ENCODE peak calls at places on chromosomes 4 and X, in ten cellular contexts. Z, P, R, A, O, W, F, G, I and J are unnamed samples.

GRCh38 chrX:46268429-46268828 is 276.8 kb downstream of the ZNF674 start:
- DNase-seq in Z (no peak), P (no peak), R (no peak), A (peak), O (no peak), W (peak), F (no peak), G (no peak), I (peak), J (peak)

GRCh38 chr4:40912455-40913055 is 162.8 kb downstream of the NSUN7 start:
- DNase-seq in Z (no peak), P (no peak), R (no peak), A (peak), O (no peak), W (no peak), F (peak), G (no peak), I (no peak), J (peak)

GRCh38 chr4:109009909-109010308 is 247.1 kb upstream of the ETNPPL start:
- DNase-seq in Z (no peak), P (no peak), R (no peak), A (peak), O (no peak), W (peak), F (peak), G (peak), I (no peak), J (peak)

GRCh38 chrX:100368167-100368566 is 41.9 kb downstream of the PCDH19 start:
- DNase-seq in Z (peak), P (no peak), R (no peak), A (peak), O (no peak), W (peak), F (peak), G (no peak), I (peak), J (no peak)

GRCh38 chr4:14143892-14144291 is 516.4 kb upstream of the BOD1L1 start:
- DNase-seq in Z (no peak), P (no peak), R (no peak), A (no peak), O (no peak), W (peak), F (peak), G (no peak), I (no peak), J (no peak)

GRCh38 chr4:142449771-142450373 is 396.2 kb downstream of the INPP4B start:
- DNase-seq in Z (no peak), P (no peak), R (no peak), A (no peak), O (no peak), W (no peak), F (no peak), G (no peak), I (no peak), J (no peak)

GRCh38 chrX:40938418-40938817 is 146.8 kb upstream of the USP9X start:
- DNase-seq in Z (no peak), P (no peak), R (no peak), A (peak), O (no peak), W (peak), F (peak), G (no peak), I (no peak), J (peak)

GRCh38 chr4:44120646-44121045 is 328.0 kb downstream of the KCTD8 start:
- DNase-seq in Z (no peak), P (no peak), R (no peak), A (no peak), O (no peak), W (no peak), F (no peak), G (no peak), I (no peak), J (no peak)

GRCh38 chr4:15322016-15322415 is 105.8 kb upstream of the C1QTNF7 start:
- DNase-seq in Z (no peak), P (no peak), R (no peak), A (no peak), O (no peak), W (no peak), F (no peak), G (no peak), I (no peak), J (no peak)

GRCh38 chr4:57110635-57111546 is 706 bp upstream of the IGFBP7 start:
- DNase-seq in Z (peak), P (peak), R (no peak), A (peak), O (peak), W (peak), F (peak), G (no peak), I (peak), J (peak)

GRCh38 chrX:14032383-14032782 is 2.7 kb upstream of the GEMIN8 start:
- DNase-seq in Z (peak), P (no peak), R (peak), A (peak), O (no peak), W (peak), F (peak), G (no peak), I (peak), J (peak)

GRCh38 chr4:43564107-43564506 is 671.6 kb downstream of the GRXCR1 start:
- DNase-seq in Z (no peak), P (no peak), R (no peak), A (no peak), O (no peak), W (no peak), F (no peak), G (no peak), I (no peak), J (no peak)

GRCh38 chrX:41720125-41720780 is 3.7 kb upstream of the GPR82 start:
- DNase-seq in Z (no peak), P (no peak), R (no peak), A (no peak), O (no peak), W (peak), F (peak), G (no peak), I (peak), J (peak)

GRCh38 chrX:112642349-112642748 is 37.4 kb downstream of the LHFPL1 start:
- DNase-seq in Z (peak), P (no peak), R (no peak), A (peak), O (no peak), W (peak), F (peak), G (peak), I (peak), J (peak)

GRCh38 chrX:40108084-40108958 is 10.6 kb upstream of the BCOR start:
- DNase-seq in Z (peak), P (peak), R (no peak), A (peak), O (peak), W (peak), F (no peak), G (no peak), I (no peak), J (no peak)

GRCh38 chr4:797066-797465 is 28.9 kb downstream of the CPLX1 start:
- DNase-seq in Z (no peak), P (no peak), R (no peak), A (no peak), O (no peak), W (no peak), F (no peak), G (no peak), I (no peak), J (no peak)

GRCh38 chr4:113382704-113383103 is 333.3 kb downstream of the ANK2 start:
- DNase-seq in Z (no peak), P (no peak), R (no peak), A (peak), O (no peak), W (peak), F (no peak), G (no peak), I (no peak), J (no peak)

GRCh38 chrX:31423575-31424284 is 351.9 kb upstream of the FTHL17 start:
- DNase-seq in Z (peak), P (no peak), R (no peak), A (peak), O (no peak), W (peak), F (peak), G (peak), I (peak), J (peak)

GRCh38 chrX:50386520-50386919 is 84.1 kb downstream of the DGKK start:
- DNase-seq in Z (no peak), P (no peak), R (no peak), A (no peak), O (no peak), W (no peak), F (no peak), G (no peak), I (no peak), J (no peak)

GRCh38 chr4:101232074-101232776 is 115.1 kb downstream of the PPP3CA start:
- DNase-seq in Z (no peak), P (no peak), R (no peak), A (peak), O (peak), W (peak), F (peak), G (no peak), I (no peak), J (peak)

GRCh38 chr4:84632092-84632491 is 49.2 kb downstream of the CDS1 start:
- DNase-seq in Z (no peak), P (no peak), R (no peak), A (peak), O (no peak), W (peak), F (peak), G (no peak), I (no peak), J (no peak)

GRCh38 chr4:135718019-135718418 is 1516.4 kb upstream of the PABPC4L start:
- DNase-seq in Z (no peak), P (no peak), R (no peak), A (peak), O (no peak), W (no peak), F (peak), G (no peak), I (no peak), J (peak)
- TF ChIP-seq CTCF in Z (no peak), P (no peak), R (no peak), A (no peak), O (no peak), W (no peak), F (no peak), G (no peak), I (no peak), J (peak)

GRCh38 chr4:37890501-37891220 is at the start of gene TBC1D1:
- DNase-seq in Z (peak), P (peak), R (no peak), A (no peak), O (peak), W (no peak), F (no peak), G (no peak), I (peak), J (no peak)
- TF ChIP-seq CTCF in Z (no peak), P (no peak), R (no peak), A (no peak), O (peak), W (no peak), F (no peak), G (no peak), I (no peak), J (no peak)

DNA sequence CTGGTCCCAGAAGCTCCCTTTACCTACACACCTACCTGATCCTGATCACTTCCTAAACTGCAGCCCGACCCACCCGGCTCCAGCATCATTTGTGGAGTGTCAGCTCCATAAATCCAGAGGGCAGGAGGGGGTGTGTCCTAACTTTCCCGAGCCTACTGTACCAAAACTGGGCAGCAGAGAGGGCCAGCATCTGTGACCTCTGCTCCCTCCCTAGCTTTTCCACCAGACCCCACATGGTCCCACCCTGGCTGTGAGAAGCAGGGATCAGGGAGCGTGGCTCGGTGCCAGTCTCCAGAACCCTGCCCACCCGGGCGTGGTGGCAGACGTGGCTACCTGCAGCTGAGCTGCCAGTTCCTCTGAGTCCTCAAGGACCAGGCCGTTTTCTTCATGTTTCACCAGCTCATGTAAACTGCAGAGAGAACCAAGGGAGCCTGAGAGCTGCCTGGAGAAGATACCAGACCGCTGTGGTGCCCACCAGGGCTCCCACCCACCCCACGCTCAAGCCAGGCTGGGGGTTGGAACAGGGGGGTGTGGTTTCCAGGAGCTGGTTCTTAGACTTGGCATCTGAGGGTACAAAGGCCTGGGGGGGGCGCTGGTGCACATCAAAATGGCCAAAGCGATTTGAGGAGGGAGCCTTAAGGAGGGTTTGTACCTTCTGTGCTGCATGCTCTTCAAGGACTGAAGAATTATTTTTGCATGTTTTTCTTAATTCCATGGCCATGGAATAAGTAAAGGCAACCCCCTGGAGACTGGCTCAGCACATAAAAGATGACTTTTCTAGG is 76.7 kb upstream of the DRD5 start:
- DNase-seq in Z (peak), P (no peak), R (no peak), A (no peak), O (no peak), W (no peak), F (no peak), G (no peak), I (no peak), J (no peak)
- TF ChIP-seq CTCF in Z (no peak), P (no peak), R (no peak), A (no peak), O (no peak), W (no peak), F (no peak), G (no peak), I (no peak), J (no peak)

DNA sequence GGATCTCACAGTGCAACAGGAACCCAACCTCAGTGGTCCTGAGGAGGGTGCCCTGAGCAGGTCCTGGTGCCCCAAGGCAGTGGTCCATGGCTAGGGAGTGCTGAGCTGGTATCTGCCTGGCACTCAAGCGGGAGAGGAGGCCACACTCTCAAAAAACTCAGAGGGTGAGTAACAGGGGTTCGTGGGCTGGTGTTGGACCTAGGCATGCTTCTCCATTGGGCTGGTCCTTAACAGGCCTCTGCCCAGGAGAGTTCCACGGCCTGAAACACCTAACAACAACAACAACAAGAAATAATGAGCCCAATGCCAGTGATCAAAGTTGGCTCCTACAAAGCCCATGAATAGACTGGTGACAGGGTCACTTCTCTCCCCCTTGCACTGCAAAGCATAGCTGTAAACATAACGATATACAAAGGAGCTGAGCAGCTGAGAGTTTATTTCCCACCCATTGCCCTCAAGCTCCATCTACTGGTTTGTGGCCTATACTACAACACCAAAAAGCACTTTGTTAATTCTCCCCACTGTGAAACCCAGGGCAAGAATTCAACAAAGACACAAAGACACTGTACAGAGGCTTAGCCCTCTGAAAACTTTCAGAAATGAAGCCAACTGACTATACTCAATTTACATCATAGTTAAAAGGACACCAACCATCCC is 736.2 kb upstream of the ADGRL3 start:
- DNase-seq in Z (no peak), P (no peak), R (no peak), A (peak), O (no peak), W (no peak), F (no peak), G (no peak), I (peak), J (peak)
- TF ChIP-seq CTCF in Z (peak), P (no peak), R (no peak), A (peak), O (no peak), W (no peak), F (peak), G (peak), I (peak), J (peak)